ENCODE peak calls at places on chromosomes 3 and 15, in ten cellular contexts. K, O, D, N, A, Y, L, I, C and U are unnamed samples.
A peak's percentile ranks its signal among the peaks of the same experiment; 100 is the strongest.

GRCh38 chr3:185341616-185342457 is 21.1 kb upstream of the MAP3K13 start:
- DNase-seq in K (no peak), O (peak; percentile 74), D (no peak), N (no peak), A (no peak), Y (no peak), L (no peak), I (no peak), C (no peak), U (no peak)

GRCh38 chr3:48598323-48599076 is 3.4 kb upstream of the COL7A1 start:
- DNase-seq in K (peak; percentile 36), O (no peak), D (no peak), N (no peak), A (peak; percentile 53), Y (peak; percentile 77), L (peak; percentile 94), I (peak; percentile 93), C (peak; percentile 86), U (peak; percentile 78)

GRCh38 chr15:70503798-70504304 is 259.5 kb downstream of the UACA start:
- DNase-seq in K (no peak), O (no peak), D (no peak), N (no peak), A (no peak), Y (no peak), L (no peak), I (no peak), C (no peak), U (no peak)

GRCh38 chr3:38916706-38917105 is 100.7 kb upstream of the SCN10A start:
- DNase-seq in K (no peak), O (no peak), D (no peak), N (no peak), A (no peak), Y (no peak), L (peak; percentile 19), I (no peak), C (no peak), U (no peak)

GRCh38 chr3:14531856-14532395 is 8.2 kb downstream of the GRIP2 start:
- DNase-seq in K (no peak), O (no peak), D (no peak), N (no peak), A (no peak), Y (no peak), L (no peak), I (no peak), C (no peak), U (no peak)

GRCh38 chr15:88635343-88635742 is 3.5 kb upstream of the ISG20 start:
- DNase-seq in K (no peak), O (no peak), D (no peak), N (no peak), A (peak; percentile 87), Y (no peak), L (no peak), I (no peak), C (no peak), U (no peak)

GRCh38 chr3:52205727-52206372 is 7.9 kb downstream of the ALAS1 start:
- DNase-seq in K (no peak), O (no peak), D (no peak), N (no peak), A (no peak), Y (no peak), L (no peak), I (no peak), C (no peak), U (no peak)

GRCh38 chr3:10242182-10243065 is 5.8 kb upstream of the TATDN2 start:
- DNase-seq in K (peak; percentile 95), O (peak; percentile 60), D (no peak), N (no peak), A (peak; percentile 88), Y (no peak), L (peak; percentile 54), I (no peak), C (no peak), U (no peak)

GRCh38 chr3:136753112-136753939 is 1.1 kb upstream of the STAG1 start:
- DNase-seq in K (peak; percentile 52), O (no peak), D (no peak), N (no peak), A (no peak), Y (no peak), L (no peak), I (no peak), C (no peak), U (no peak)

GRCh38 chr3:149967067-149967685 is 3.5 kb downstream of the PFN2 start:
- DNase-seq in K (peak; percentile 49), O (no peak), D (peak; percentile 54), N (no peak), A (no peak), Y (no peak), L (peak; percentile 69), I (no peak), C (no peak), U (no peak)

DNA sequence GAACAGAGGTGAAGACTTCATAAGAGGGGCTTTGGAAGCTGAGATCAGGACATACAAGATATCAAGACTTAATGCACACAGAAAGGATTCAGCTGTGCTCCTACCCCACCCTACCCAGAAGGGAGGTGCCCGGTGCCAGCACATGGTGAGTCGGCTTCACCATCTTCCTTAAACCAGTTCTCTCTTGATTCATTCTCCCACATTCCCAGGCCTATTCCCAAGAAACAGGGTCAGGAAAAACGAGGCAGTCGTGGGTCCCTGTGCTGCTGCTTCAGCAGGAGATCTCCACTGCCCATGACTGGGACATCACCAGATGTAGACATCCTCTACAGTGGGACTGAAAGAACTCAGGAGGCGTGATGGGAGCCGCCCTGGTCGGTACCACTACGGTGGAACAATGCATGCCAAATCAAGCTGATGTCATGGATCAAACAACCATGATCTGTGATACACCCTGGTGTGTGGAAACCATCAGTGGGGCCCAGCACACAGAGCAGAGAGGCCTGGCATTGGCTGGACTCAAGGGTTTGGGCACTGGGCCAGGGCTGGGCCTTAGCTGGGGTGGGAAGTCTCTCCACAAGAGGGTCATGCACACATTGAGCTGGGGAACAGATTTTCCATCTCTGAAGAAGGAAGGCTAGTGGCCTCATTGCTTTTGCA is 41.9 kb downstream of the CCDC12 start:
- DNase-seq in K (no peak), O (peak; percentile 66), D (peak; percentile 32), N (no peak), A (no peak), Y (no peak), L (no peak), I (no peak), C (peak; percentile 47), U (peak; percentile 72)
- TF ChIP-seq POLR2A in K (no peak), O (no peak), D (no peak), N (no peak), A (no peak), Y (no peak), L (no peak), I (no peak), C (no peak), U (no peak)

GRCh38 chr15:90531147-90531546 is 1.4 kb downstream of the CRTC3 start:
- DNase-seq in K (no peak), O (no peak), D (no peak), N (no peak), A (no peak), Y (no peak), L (no peak), I (no peak), C (no peak), U (no peak)
- TF ChIP-seq POLR2A in K (no peak), O (no peak), D (no peak), N (no peak), A (no peak), Y (no peak), L (no peak), I (no peak), C (no peak), U (no peak)

DNA sequence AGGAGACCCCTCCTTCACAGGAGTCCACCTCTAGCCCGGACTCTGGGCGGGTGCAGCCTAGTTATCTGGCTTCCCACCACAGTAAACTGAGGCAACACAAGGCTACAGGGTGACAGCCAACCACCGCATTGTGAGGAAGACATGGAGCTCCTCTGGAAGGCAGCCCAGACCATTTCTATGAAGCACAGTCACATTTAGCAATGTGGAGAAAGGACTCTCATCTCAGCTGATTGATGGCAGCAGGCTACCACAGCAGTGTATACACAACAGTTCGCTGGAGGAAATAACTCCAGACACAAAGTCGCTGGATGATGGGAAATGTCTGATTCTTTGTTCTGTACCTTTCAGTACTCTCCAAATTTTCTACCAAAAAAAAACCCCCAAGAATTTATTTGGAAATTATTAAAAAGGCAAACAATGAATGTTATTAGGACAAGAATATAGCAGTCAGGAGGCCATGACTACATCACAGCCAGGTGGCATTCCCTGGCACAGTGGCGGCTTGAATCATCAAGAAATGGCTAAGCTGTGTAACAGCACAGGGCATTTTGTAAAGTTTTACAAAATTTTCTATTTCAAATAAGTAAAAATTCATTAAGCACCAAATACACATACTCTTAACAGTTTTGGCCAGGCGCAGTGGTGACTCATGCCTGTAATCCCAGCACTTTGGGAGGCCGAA is 40.1 kb downstream of the FAN1 start:
- DNase-seq in K (no peak), O (no peak), D (no peak), N (no peak), A (no peak), Y (no peak), L (no peak), I (no peak), C (no peak), U (no peak)
- TF ChIP-seq POLR2A in K (no peak), O (no peak), D (no peak), N (no peak), A (no peak), Y (no peak), L (no peak), I (no peak), C (no peak), U (no peak)

GRCh38 chr3:58588030-58588614 is 10.9 kb upstream of the FAM107A start:
- DNase-seq in K (peak; percentile 34), O (no peak), D (peak; percentile 32), N (no peak), A (no peak), Y (no peak), L (peak; percentile 46), I (no peak), C (no peak), U (peak; percentile 35)

GRCh38 chr3:58591496-58592133 is 14.4 kb upstream of the FAM107A start:
- DNase-seq in K (no peak), O (no peak), D (no peak), N (no peak), A (no peak), Y (no peak), L (no peak), I (no peak), C (no peak), U (no peak)

GRCh38 chr3:58596828-58597518 is 19.8 kb upstream of the FAM107A start:
- DNase-seq in K (no peak), O (no peak), D (no peak), N (no peak), A (no peak), Y (no peak), L (no peak), I (no peak), C (no peak), U (no peak)

GRCh38 chr3:58597770-58598310 is 20.6 kb upstream of the FAM107A start:
- DNase-seq in K (no peak), O (no peak), D (no peak), N (no peak), A (no peak), Y (no peak), L (no peak), I (no peak), C (no peak), U (no peak)

DNA sequence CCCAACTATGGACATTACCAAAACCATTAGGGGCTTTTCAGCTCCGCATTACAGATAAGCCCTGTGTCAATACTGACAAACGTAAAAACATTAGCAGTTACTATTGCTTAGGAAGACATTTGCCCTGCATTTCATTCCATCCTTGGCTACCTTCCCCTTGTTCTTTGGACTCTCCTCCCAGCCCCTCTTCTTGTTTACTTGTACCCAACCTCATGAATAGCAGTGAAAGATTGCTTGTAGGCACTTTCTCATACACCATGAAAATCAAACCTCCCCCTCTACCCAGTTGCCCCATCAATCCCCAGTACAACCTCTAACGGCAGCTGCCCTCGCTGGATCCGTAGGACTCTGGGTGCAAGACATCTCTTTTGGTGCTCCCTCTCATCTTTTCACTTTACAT is 16.9 kb upstream of the FAM107A start:
- DNase-seq in K (no peak), O (no peak), D (no peak), N (no peak), A (no peak), Y (no peak), L (no peak), I (no peak), C (no peak), U (no peak)
- TF ChIP-seq POLR2A in K (no peak), O (no peak), D (no peak), N (no peak), A (no peak), Y (no peak), L (no peak), I (no peak), C (no peak), U (no peak)